ENCODE peak calls at places on chromosomes 5 and 9, in four cellular contexts. One of them, this sample, is unnamed.

GRCh38 chr9:98736216-98736615 is 27.5 kb upstream of the GABBR2 start:
- DNase-seq in fibroblast of the aortic adventitia: no peak
- DNase-seq in epithelial cell of proximal tubule: peak; percentile 31
- DNase-seq in BJ: no peak
- DNase-seq in this sample: no peak

GRCh38 chr9:116697341-116697740 is 10.2 kb downstream of the TRIM32 start:
- DNase-seq in fibroblast of the aortic adventitia: peak; percentile 17
- DNase-seq in epithelial cell of proximal tubule: no peak
- DNase-seq in BJ: peak; percentile 70
- DNase-seq in this sample: peak; percentile 25

GRCh38 chr5:93428868-93429267 is 152.2 kb downstream of the NR2F1-AS1 start:
- DNase-seq in fibroblast of the aortic adventitia: peak; percentile 44
- DNase-seq in epithelial cell of proximal tubule: no peak
- DNase-seq in BJ: peak; percentile 10
- DNase-seq in this sample: no peak

GRCh38 chr9:109251080-109251775 is 69.6 kb downstream of the EPB41L4B start:
- DNase-seq in fibroblast of the aortic adventitia: peak; percentile 29
- DNase-seq in epithelial cell of proximal tubule: no peak
- DNase-seq in BJ: no peak
- DNase-seq in this sample: peak; percentile 69

GRCh38 chr9:98995059-98995665 is 51.5 kb downstream of the COL15A1 start:
- DNase-seq in fibroblast of the aortic adventitia: peak; percentile 75
- DNase-seq in epithelial cell of proximal tubule: no peak
- DNase-seq in BJ: no peak
- DNase-seq in this sample: peak; percentile 45

GRCh38 chr5:133820516-133820915 is 147.9 kb downstream of the C5orf15 start:
- DNase-seq in fibroblast of the aortic adventitia: peak; percentile 12
- DNase-seq in epithelial cell of proximal tubule: no peak
- DNase-seq in BJ: no peak
- DNase-seq in this sample: no peak

GRCh38 chr5:137075163-137075970 is 423.8 kb downstream of the SPOCK1 start:
- DNase-seq in fibroblast of the aortic adventitia: peak; percentile 23
- DNase-seq in epithelial cell of proximal tubule: no peak
- DNase-seq in BJ: no peak
- DNase-seq in this sample: peak; percentile 42

GRCh38 chr9:89799221-89799620 is 194.4 kb downstream of the GADD45G start:
- DNase-seq in fibroblast of the aortic adventitia: no peak
- DNase-seq in epithelial cell of proximal tubule: no peak
- DNase-seq in BJ: no peak
- DNase-seq in this sample: no peak

GRCh38 chr5:157222506-157223230 is 42.0 kb downstream of the ITK start:
- DNase-seq in fibroblast of the aortic adventitia: peak; percentile 15
- DNase-seq in epithelial cell of proximal tubule: no peak
- DNase-seq in BJ: no peak
- DNase-seq in this sample: no peak

GRCh38 chr9:114389612-114390368 is 2.0 kb upstream of the AKNA start:
- DNase-seq in fibroblast of the aortic adventitia: no peak
- DNase-seq in epithelial cell of proximal tubule: no peak
- DNase-seq in BJ: no peak
- DNase-seq in this sample: no peak
- TF ChIP-seq CTCF in fibroblast of the aortic adventitia: no peak
- TF ChIP-seq CTCF in epithelial cell of proximal tubule: peak; percentile 25
- TF ChIP-seq CTCF in BJ: no peak
- TF ChIP-seq CTCF in this sample: no peak

GRCh38 chr5:99169309-99169708 is 240.5 kb upstream of the CHD1 start:
- DNase-seq in fibroblast of the aortic adventitia: peak; percentile 1
- DNase-seq in epithelial cell of proximal tubule: peak; percentile 13
- DNase-seq in BJ: no peak
- DNase-seq in this sample: peak; percentile 23
- TF ChIP-seq CTCF in fibroblast of the aortic adventitia: no peak
- TF ChIP-seq CTCF in epithelial cell of proximal tubule: peak; percentile 60
- TF ChIP-seq CTCF in BJ: peak; percentile 17
- TF ChIP-seq CTCF in this sample: peak; percentile 24

GRCh38 chr5:17620627-17621026 is 10.4 kb downstream of the TAF11L12 start:
- DNase-seq in fibroblast of the aortic adventitia: no peak
- DNase-seq in epithelial cell of proximal tubule: no peak
- DNase-seq in BJ: no peak
- DNase-seq in this sample: no peak
- TF ChIP-seq CTCF in fibroblast of the aortic adventitia: no peak
- TF ChIP-seq CTCF in epithelial cell of proximal tubule: no peak
- TF ChIP-seq CTCF in BJ: peak; percentile 3
- TF ChIP-seq CTCF in this sample: no peak

GRCh38 chr9:113355197-113355596 is 5.9 kb downstream of the BSPRY start:
- DNase-seq in fibroblast of the aortic adventitia: peak; percentile 38
- DNase-seq in epithelial cell of proximal tubule: no peak
- DNase-seq in BJ: no peak
- DNase-seq in this sample: peak; percentile 38
- TF ChIP-seq CTCF in fibroblast of the aortic adventitia: peak; percentile 24
- TF ChIP-seq CTCF in epithelial cell of proximal tubule: peak; percentile 59
- TF ChIP-seq CTCF in BJ: peak; percentile 14
- TF ChIP-seq CTCF in this sample: peak; percentile 38

GRCh38 chr5:111754190-111754589 is 2.8 kb downstream of the NREP start:
- DNase-seq in fibroblast of the aortic adventitia: no peak
- DNase-seq in epithelial cell of proximal tubule: no peak
- DNase-seq in BJ: no peak
- DNase-seq in this sample: no peak

GRCh38 chr5:111757582-111758283 is 739 bp upstream of the NREP start:
- DNase-seq in fibroblast of the aortic adventitia: peak; percentile 95
- DNase-seq in epithelial cell of proximal tubule: no peak
- DNase-seq in BJ: peak; percentile 69
- DNase-seq in this sample: peak; percentile 96

GRCh38 chr5:111756701-111757581 is at the start of gene NREP:
- DNase-seq in fibroblast of the aortic adventitia: peak; percentile 96
- DNase-seq in epithelial cell of proximal tubule: no peak
- DNase-seq in BJ: peak; percentile 75
- DNase-seq in this sample: peak; percentile 97

GRCh38 chr5:111755264-111755941 is 1.6 kb downstream of the NREP start:
- DNase-seq in fibroblast of the aortic adventitia: no peak
- DNase-seq in epithelial cell of proximal tubule: no peak
- DNase-seq in BJ: no peak
- DNase-seq in this sample: no peak

GRCh38 chr5:111755942-111756353 is 1.0 kb downstream of the NREP start:
- DNase-seq in fibroblast of the aortic adventitia: peak; percentile 77
- DNase-seq in epithelial cell of proximal tubule: no peak
- DNase-seq in BJ: no peak
- DNase-seq in this sample: peak; percentile 71
- TF ChIP-seq CTCF in fibroblast of the aortic adventitia: no peak
- TF ChIP-seq CTCF in epithelial cell of proximal tubule: no peak
- TF ChIP-seq CTCF in BJ: peak; percentile 7
- TF ChIP-seq CTCF in this sample: peak; percentile 8

DNA sequence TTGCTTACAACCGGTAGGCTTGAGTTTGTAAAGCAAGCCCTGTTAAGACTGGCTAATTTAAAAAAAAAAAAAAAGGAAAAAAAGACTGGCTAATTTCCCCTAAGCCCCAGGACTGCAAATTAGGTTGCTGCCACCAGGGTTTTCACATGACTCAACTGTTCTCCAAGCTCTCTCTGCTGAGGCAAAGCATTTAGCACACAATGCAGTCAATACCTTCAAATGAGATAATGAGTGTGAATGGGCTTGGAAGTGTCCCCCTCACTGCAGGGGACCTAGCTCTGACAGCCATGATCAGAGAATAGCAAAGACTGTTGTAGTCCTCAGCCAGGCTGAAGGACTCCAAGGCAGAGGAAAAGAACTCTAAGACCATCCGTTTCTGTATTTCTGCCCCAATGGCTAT is 42.8 kb upstream of the ZSWIM6 start:
- DNase-seq in fibroblast of the aortic adventitia: no peak
- DNase-seq in epithelial cell of proximal tubule: no peak
- DNase-seq in BJ: no peak
- DNase-seq in this sample: no peak
- TF ChIP-seq CTCF in fibroblast of the aortic adventitia: peak; percentile 20
- TF ChIP-seq CTCF in epithelial cell of proximal tubule: peak; percentile 43
- TF ChIP-seq CTCF in BJ: no peak
- TF ChIP-seq CTCF in this sample: no peak

This sample was measured in fibroblast of pulmonary artery.